ENCODE peak calls at places on chromosomes 1 and 21, in five cellular contexts. One of them, this sample, is unnamed.

GRCh38 chr1:54845772-54846171 is 41.2 kb downstream of the DHCR24 start:
- DNase-seq in A549: no peak
- DNase-seq in GM06990: no peak
- DNase-seq in CD8-positive, alpha-beta memory T cell: no peak
- DNase-seq in AG10803: no peak
- DNase-seq in this sample: no peak

GRCh38 chr1:85407978-85408377 is 57.0 kb downstream of the DDAH1 start:
- DNase-seq in A549: no peak
- DNase-seq in GM06990: no peak
- DNase-seq in CD8-positive, alpha-beta memory T cell: no peak
- DNase-seq in AG10803: no peak
- DNase-seq in this sample: no peak

GRCh38 chr1:67285780-67286488 is 21.7 kb upstream of the IL12RB2 start:
- DNase-seq in A549: no peak
- DNase-seq in GM06990: peak
- DNase-seq in CD8-positive, alpha-beta memory T cell: no peak
- DNase-seq in AG10803: no peak
- DNase-seq in this sample: no peak

GRCh38 chr1:90795396-90795795 is 78.3 kb upstream of the BARHL2 start:
- DNase-seq in A549: no peak
- DNase-seq in GM06990: no peak
- DNase-seq in CD8-positive, alpha-beta memory T cell: no peak
- DNase-seq in AG10803: no peak
- DNase-seq in this sample: no peak

GRCh38 chr1:19754482-19754881 is 45.2 kb downstream of the TMCO4 start:
- DNase-seq in A549: no peak
- DNase-seq in GM06990: no peak
- DNase-seq in CD8-positive, alpha-beta memory T cell: no peak
- DNase-seq in AG10803: no peak
- DNase-seq in this sample: no peak

GRCh38 chr1:217650674-217651073 is 19.5 kb downstream of the SPATA17 start:
- DNase-seq in A549: no peak
- DNase-seq in GM06990: no peak
- DNase-seq in CD8-positive, alpha-beta memory T cell: no peak
- DNase-seq in AG10803: no peak
- DNase-seq in this sample: no peak

GRCh38 chr1:19877351-19877750 is 4.8 kb upstream of the OTUD3 start:
- DNase-seq in A549: no peak
- DNase-seq in GM06990: no peak
- DNase-seq in CD8-positive, alpha-beta memory T cell: no peak
- DNase-seq in AG10803: no peak
- DNase-seq in this sample: no peak

GRCh38 chr21:42107881-42108553 is 36.9 kb downstream of the UMODL1 start:
- DNase-seq in A549: peak
- DNase-seq in GM06990: peak
- DNase-seq in CD8-positive, alpha-beta memory T cell: peak
- DNase-seq in AG10803: peak
- DNase-seq in this sample: peak

GRCh38 chr1:167059045-167059728 is 31.0 kb downstream of the GPA33 start:
- DNase-seq in A549: peak
- DNase-seq in GM06990: peak
- DNase-seq in CD8-positive, alpha-beta memory T cell: peak
- DNase-seq in AG10803: peak
- DNase-seq in this sample: peak

GRCh38 chr1:111116496-111116895 is 23.4 kb downstream of the DRAM2 start:
- DNase-seq in A549: no peak
- DNase-seq in GM06990: no peak
- DNase-seq in CD8-positive, alpha-beta memory T cell: no peak
- DNase-seq in AG10803: no peak
- DNase-seq in this sample: no peak
- H3K4me3 ChIP-seq in A549: no peak
- H3K4me3 ChIP-seq in GM06990: no peak
- H3K4me3 ChIP-seq in CD8-positive, alpha-beta memory T cell: no peak
- H3K4me3 ChIP-seq in AG10803: no peak
- H3K4me3 ChIP-seq in this sample: no peak

GRCh38 chr1:78682527-78682926 is 32.9 kb downstream of the IFI44 start:
- DNase-seq in A549: no peak
- DNase-seq in GM06990: no peak
- DNase-seq in CD8-positive, alpha-beta memory T cell: no peak
- DNase-seq in AG10803: no peak
- DNase-seq in this sample: no peak

GRCh38 chr1:78676347-78676982 is 26.8 kb downstream of the IFI44 start:
- DNase-seq in A549: peak
- DNase-seq in GM06990: no peak
- DNase-seq in CD8-positive, alpha-beta memory T cell: peak
- DNase-seq in AG10803: peak
- DNase-seq in this sample: peak

GRCh38 chr1:78676996-78677395 is 27.4 kb downstream of the IFI44 start:
- DNase-seq in A549: no peak
- DNase-seq in GM06990: no peak
- DNase-seq in CD8-positive, alpha-beta memory T cell: no peak
- DNase-seq in AG10803: no peak
- DNase-seq in this sample: no peak

GRCh38 chr1:78677788-78678187 is 28.2 kb downstream of the IFI44 start:
- DNase-seq in A549: no peak
- DNase-seq in GM06990: no peak
- DNase-seq in CD8-positive, alpha-beta memory T cell: no peak
- DNase-seq in AG10803: no peak
- DNase-seq in this sample: no peak

DNA sequence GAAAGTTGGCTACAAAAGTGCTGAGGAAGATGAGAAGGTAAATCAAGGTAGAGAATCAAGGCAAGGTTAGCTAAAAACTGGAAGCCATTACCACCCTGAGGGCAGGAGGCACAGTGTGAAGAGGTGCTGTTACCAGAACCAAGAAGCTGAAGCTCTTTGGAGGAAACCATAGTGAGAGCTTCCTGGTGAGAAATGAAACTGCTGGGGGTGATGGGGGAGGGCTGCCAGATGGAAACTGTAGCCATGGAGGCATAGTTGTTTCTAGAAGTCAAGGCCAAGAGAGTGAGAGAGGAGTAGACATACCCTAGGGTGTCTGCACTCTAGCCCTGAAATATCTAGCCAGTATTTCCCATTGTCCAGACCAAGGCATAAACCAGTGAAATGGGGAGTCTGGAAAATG is 28.7 kb downstream of the IFI44 start:
- DNase-seq in A549: no peak
- DNase-seq in GM06990: no peak
- DNase-seq in CD8-positive, alpha-beta memory T cell: no peak
- DNase-seq in AG10803: no peak
- DNase-seq in this sample: no peak
- H3K4me3 ChIP-seq in A549: no peak
- H3K4me3 ChIP-seq in GM06990: no peak
- H3K4me3 ChIP-seq in CD8-positive, alpha-beta memory T cell: no peak
- H3K4me3 ChIP-seq in AG10803: no peak
- H3K4me3 ChIP-seq in this sample: no peak

DNA sequence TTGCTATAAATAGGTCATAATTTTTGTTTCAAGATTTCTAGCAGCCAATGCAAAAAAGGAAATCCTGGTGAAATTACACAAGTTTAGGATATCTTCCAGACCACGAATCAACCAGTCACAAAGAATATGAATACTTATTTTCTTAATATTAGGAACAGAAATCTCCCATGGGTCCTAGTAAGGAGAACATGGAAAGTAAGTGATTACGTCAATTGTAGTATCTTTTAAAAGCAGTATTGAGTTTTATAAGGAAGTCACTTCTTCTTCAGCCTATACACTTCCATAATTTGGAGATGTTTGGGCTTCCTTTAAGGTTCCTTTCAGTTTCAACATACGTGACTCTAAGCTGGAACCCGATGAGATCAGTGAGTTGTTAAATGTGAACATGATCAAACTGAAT is 534.5 kb downstream of the USP25 start:
- DNase-seq in A549: no peak
- DNase-seq in GM06990: no peak
- DNase-seq in CD8-positive, alpha-beta memory T cell: no peak
- DNase-seq in AG10803: no peak
- DNase-seq in this sample: no peak
- H3K4me3 ChIP-seq in A549: no peak
- H3K4me3 ChIP-seq in GM06990: peak
- H3K4me3 ChIP-seq in CD8-positive, alpha-beta memory T cell: no peak
- H3K4me3 ChIP-seq in AG10803: peak
- H3K4me3 ChIP-seq in this sample: no peak

DNA sequence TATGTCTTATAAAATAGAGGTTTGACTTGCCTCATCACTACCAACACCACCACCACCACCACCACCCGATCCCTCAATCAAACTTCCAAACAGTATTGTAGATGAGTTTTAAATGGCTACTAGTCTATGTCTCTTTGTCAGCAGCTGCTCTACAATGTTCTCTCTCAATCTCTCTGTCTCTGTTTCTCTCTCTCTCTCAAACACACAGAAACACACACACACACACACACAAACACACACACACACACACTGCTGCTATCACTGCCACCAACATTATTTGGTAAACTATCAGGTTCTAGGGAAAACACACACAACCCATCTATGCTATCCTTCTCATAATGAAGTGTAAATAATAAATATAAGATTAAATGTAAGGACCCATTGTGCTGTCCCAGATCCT is 2.4 kb downstream of the TNFSF4 start:
- DNase-seq in A549: no peak
- DNase-seq in GM06990: no peak
- DNase-seq in CD8-positive, alpha-beta memory T cell: no peak
- DNase-seq in AG10803: peak
- DNase-seq in this sample: no peak
- H3K4me3 ChIP-seq in A549: no peak
- H3K4me3 ChIP-seq in GM06990: peak
- H3K4me3 ChIP-seq in CD8-positive, alpha-beta memory T cell: no peak
- H3K4me3 ChIP-seq in AG10803: peak
- H3K4me3 ChIP-seq in this sample: no peak

DNA sequence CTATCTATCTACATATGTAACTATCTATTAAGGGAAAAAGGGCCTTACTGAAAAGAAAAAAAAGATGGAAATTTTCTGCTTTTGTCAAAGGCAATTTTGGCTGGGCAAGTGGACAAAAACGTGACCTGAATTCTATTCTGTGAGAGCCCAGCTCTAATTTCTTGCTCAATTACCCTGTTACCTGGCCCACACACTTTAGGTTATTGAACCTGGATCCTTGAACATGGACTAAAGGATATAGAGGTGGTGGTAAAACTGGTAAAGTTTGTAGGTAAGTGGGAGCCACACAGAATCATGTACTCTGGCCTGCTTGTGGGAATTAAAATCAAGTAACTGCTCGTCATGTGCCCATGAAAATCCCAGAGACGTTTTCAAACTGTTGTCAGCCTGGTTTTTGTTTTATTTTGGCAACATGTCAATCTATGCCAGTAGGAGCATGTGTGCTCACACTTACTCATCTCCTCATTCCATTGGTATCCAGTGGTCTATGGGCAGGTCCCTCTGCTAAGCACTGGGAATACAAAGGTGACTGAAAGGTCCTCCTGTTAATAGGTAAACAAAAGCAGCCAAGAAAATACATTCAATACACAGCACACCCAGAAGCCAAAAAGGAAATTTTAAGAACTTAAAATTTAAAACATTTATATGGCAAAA is 113.7 kb upstream of the WARS2 start:
- DNase-seq in A549: no peak
- DNase-seq in GM06990: no peak
- DNase-seq in CD8-positive, alpha-beta memory T cell: no peak
- DNase-seq in AG10803: peak
- DNase-seq in this sample: no peak
- H3K4me3 ChIP-seq in A549: no peak
- H3K4me3 ChIP-seq in GM06990: no peak
- H3K4me3 ChIP-seq in CD8-positive, alpha-beta memory T cell: no peak
- H3K4me3 ChIP-seq in AG10803: no peak
- H3K4me3 ChIP-seq in this sample: no peak

GRCh38 chr1:205310981-205311704 is 10.4 kb downstream of the NUAK2 start:
- DNase-seq in A549: no peak
- DNase-seq in GM06990: no peak
- DNase-seq in CD8-positive, alpha-beta memory T cell: no peak
- DNase-seq in AG10803: no peak
- DNase-seq in this sample: no peak
- H3K4me3 ChIP-seq in A549: no peak
- H3K4me3 ChIP-seq in GM06990: no peak
- H3K4me3 ChIP-seq in CD8-positive, alpha-beta memory T cell: no peak
- H3K4me3 ChIP-seq in AG10803: no peak
- H3K4me3 ChIP-seq in this sample: no peak

GRCh38 chr1:82162526-82163420 is 362.0 kb downstream of the ADGRL2 start:
- DNase-seq in A549: peak
- DNase-seq in GM06990: no peak
- DNase-seq in CD8-positive, alpha-beta memory T cell: no peak
- DNase-seq in AG10803: no peak
- DNase-seq in this sample: no peak
- H3K4me3 ChIP-seq in A549: no peak
- H3K4me3 ChIP-seq in GM06990: no peak
- H3K4me3 ChIP-seq in CD8-positive, alpha-beta memory T cell: no peak
- H3K4me3 ChIP-seq in AG10803: no peak
- H3K4me3 ChIP-seq in this sample: no peak

DNA sequence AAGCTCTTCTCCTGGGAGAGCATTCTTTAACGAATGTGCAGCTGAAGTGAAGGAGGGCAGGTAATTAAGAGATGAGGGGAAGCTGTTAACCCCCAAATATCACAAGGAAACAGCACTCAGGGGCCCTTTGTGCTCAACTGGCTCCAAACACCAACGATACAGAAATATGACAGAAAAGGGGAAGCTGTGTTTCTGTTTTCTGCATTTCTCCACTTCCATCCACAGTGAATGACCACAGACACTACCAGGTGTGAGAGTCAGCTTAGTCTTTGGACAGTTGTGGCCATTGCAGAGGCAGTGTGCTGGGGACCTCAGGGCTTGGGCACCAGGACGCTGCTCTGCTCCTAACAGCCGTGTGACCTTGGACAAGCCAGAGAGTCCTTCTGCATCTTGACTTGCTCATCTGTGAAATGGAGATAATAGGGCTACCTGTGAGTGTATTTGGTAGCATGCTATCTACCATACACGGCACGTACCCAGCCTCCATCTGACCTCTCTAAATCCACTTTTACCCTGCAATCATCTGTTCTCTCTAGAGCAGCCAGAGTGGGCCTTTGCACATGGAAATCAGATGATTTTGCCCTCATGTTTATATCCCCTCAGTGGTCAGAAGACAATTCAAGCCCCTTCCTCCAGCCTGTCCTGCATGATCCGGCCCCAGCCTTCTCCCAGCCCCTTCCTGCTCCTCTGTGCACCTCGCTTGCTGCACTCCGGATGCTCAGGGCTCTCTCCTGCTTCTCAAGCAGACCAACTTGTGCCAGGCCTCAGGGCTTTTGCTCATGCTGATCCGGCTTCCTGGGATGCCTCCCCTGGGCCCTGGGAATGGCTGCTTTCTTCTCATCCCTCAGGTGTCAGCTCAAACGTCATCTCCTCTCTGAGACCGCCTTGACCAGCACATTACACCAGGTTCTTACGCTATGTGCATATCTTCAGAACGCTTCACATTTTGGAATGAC is 4.7 kb upstream of the TINAGL1 start:
- DNase-seq in A549: no peak
- DNase-seq in GM06990: no peak
- DNase-seq in CD8-positive, alpha-beta memory T cell: no peak
- DNase-seq in AG10803: no peak
- DNase-seq in this sample: no peak
- H3K4me3 ChIP-seq in A549: no peak
- H3K4me3 ChIP-seq in GM06990: no peak
- H3K4me3 ChIP-seq in CD8-positive, alpha-beta memory T cell: no peak
- H3K4me3 ChIP-seq in AG10803: no peak
- H3K4me3 ChIP-seq in this sample: no peak

This sample was measured in effector memory CD4-positive, alpha-beta T cell.